ENCODE peak calls at places on chromosomes 1 and 21, in four cellular contexts. Y is heart right ventricle, V is endodermal cell, J is suprapubic skin. P is an unnamed sample.

GRCh38 chr1:38917337-38917736 is 24.3 kb downstream of the RHBDL2 start:
- DNase-seq in Y (no peak), V (no peak), J (no peak), P (no peak)

GRCh38 chr1:7690076-7690475 is 81.0 kb upstream of the VAMP3 start:
- DNase-seq in J (no peak), Y (no peak), V (no peak), P (no peak)

GRCh38 chr1:147549526-147549925 is 8.2 kb downstream of the BCL9 start:
- DNase-seq in Y (no peak), V (no peak), J (no peak), P (no peak)

GRCh38 chr1:235996048-235996785 is 68.7 kb downstream of the NID1 start:
- DNase-seq in J (no peak), Y (no peak), V (no peak), P (no peak)

GRCh38 chr1:47416319-47417128 is 439 bp downstream of the FOXE3 start:
- DNase-seq in J (no peak), Y (no peak), V (peak), P (no peak)

GRCh38 chr1:95309031-95309459 is 75.0 kb downstream of the RWDD3 start:
- DNase-seq in Y (no peak), J (no peak), V (peak), P (no peak)

GRCh38 chr1:23122023-23122738 is 46.5 kb downstream of the LUZP1 start:
- DNase-seq in V (no peak), J (no peak), Y (no peak), P (no peak)

GRCh38 chr1:241074507-241074906 is 282.5 kb downstream of the RGS7 start:
- DNase-seq in Y (no peak), J (no peak), V (no peak), P (no peak)

GRCh38 chr1:53642607-53643006 is 96.4 kb downstream of the GLIS1 start:
- DNase-seq in Y (no peak), V (peak), J (peak), P (no peak)

GRCh38 chr1:212583643-212584042 is 24.9 kb upstream of the ATF3 start:
- DNase-seq in V (no peak), Y (no peak), J (no peak), P (no peak)

GRCh38 chr1:84504580-84505021 is 1.6 kb upstream of the SPATA1 start:
- DNase-seq in J (no peak), V (no peak), Y (no peak), P (no peak)

GRCh38 chr21:36548866-36549265 is 68.9 kb upstream of the CLDN14 start:
- DNase-seq in Y (no peak), V (no peak), J (no peak), P (no peak)

GRCh38 chr1:98046031-98046641 is 125.3 kb upstream of the DPYD start:
- DNase-seq in V (peak), J (no peak), Y (no peak), P (no peak)

GRCh38 chr1:156471496-156472490 is 28.8 kb downstream of the MEF2D start:
- DNase-seq in V (peak), J (no peak), Y (peak), P (no peak)

GRCh38 chr1:27816921-27817630 is 13.5 kb upstream of the PPP1R8 start:
- DNase-seq in V (peak), Y (no peak), J (no peak), P (no peak)

GRCh38 chr1:7707527-7707926 is 63.6 kb upstream of the VAMP3 start:
- DNase-seq in V (no peak), Y (no peak), J (no peak), P (no peak)

GRCh38 chr1:169576241-169576933 is 9.9 kb downstream of the F5 start:
- DNase-seq in J (no peak), V (no peak), Y (peak), P (no peak)

GRCh38 chr1:12570291-12570690 is 47.7 kb downstream of the DHRS3 start:
- DNase-seq in Y (no peak), V (no peak), J (no peak), P (no peak)

GRCh38 chr1:243493156-243494129 is 237.6 kb downstream of the SDCCAG8 start:
- DNase-seq in J (no peak), V (no peak), Y (no peak), P (no peak)

GRCh38 chr1:5951846-5952410 is 40.3 kb downstream of the NPHP4 start:
- DNase-seq in V (peak), J (peak), Y (no peak), P (no peak)

GRCh38 chr1:181594553-181594952 is 111.2 kb downstream of the CACNA1E start:
- DNase-seq in Y (no peak), V (peak), J (no peak), P (no peak)

GRCh38 chr1:101733340-101733739 is 263.4 kb downstream of the OLFM3 start:
- DNase-seq in V (no peak), Y (no peak), J (no peak), P (no peak)

GRCh38 chr1:15738416-15739113 is 2.5 kb downstream of the SLC25A34 start:
- DNase-seq in Y (no peak), V (no peak), J (no peak), P (no peak)
- H3K27ac ChIP-seq in Y (no peak), V (no peak), J (no peak), P (no peak)

GRCh38 chr1:36108314-36108713 is 16.7 kb downstream of the COL8A2 start:
- DNase-seq in Y (no peak), V (no peak), J (no peak), P (no peak)
- H3K27ac ChIP-seq in Y (no peak), V (no peak), J (no peak), P (no peak)

GRCh38 chr21:44871576-44872265 is 1.8 kb downstream of the PTTG1IP start:
- DNase-seq in V (no peak), Y (peak), J (no peak), P (no peak)
- H3K27ac ChIP-seq in V (peak), Y (peak), J (peak), P (peak)

GRCh38 chr1:214584805-214585766 is 17.9 kb upstream of the CENPF start:
- DNase-seq in Y (no peak), J (no peak), V (no peak), P (no peak)
- H3K27ac ChIP-seq in Y (no peak), J (no peak), V (no peak), P (no peak)

DNA sequence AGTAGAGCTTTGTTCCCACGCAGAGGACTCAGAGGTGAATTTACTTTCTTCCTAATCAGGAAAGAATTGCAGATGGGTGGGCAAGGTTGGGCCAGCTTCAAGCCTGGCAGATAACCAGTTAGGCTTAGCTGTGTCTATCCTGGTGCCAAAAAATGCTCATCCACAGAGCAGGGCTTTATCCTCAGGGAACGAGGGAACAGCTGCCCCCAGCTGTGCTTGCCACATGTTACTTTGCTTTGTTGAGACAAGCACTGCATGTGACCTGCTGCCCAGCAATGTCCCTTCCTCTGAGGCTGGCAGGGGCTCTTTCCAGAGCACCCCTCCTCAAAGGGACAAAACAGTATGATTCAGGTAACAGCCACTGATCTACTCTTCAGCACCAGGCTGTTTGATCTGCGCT is 505.1 kb upstream of the USP24 start:
- DNase-seq in V (peak), Y (peak), J (no peak), P (no peak)
- H3K27ac ChIP-seq in V (no peak), Y (no peak), J (peak), P (no peak)

GRCh38 chr1:59353453-59353852 is 56.6 kb downstream of the FGGY start:
- DNase-seq in J (no peak), V (no peak), Y (no peak), P (no peak)

GRCh38 chr1:59355361-59355760 is 58.5 kb downstream of the FGGY start:
- DNase-seq in J (no peak), V (no peak), Y (no peak), P (no peak)

GRCh38 chr1:59350521-59350920 is 53.6 kb downstream of the FGGY start:
- DNase-seq in J (no peak), Y (no peak), V (no peak), P (no peak)

GRCh38 chr1:59357645-59358044 is 60.8 kb downstream of the FGGY start:
- DNase-seq in V (peak), J (no peak), Y (no peak), P (no peak)

DNA sequence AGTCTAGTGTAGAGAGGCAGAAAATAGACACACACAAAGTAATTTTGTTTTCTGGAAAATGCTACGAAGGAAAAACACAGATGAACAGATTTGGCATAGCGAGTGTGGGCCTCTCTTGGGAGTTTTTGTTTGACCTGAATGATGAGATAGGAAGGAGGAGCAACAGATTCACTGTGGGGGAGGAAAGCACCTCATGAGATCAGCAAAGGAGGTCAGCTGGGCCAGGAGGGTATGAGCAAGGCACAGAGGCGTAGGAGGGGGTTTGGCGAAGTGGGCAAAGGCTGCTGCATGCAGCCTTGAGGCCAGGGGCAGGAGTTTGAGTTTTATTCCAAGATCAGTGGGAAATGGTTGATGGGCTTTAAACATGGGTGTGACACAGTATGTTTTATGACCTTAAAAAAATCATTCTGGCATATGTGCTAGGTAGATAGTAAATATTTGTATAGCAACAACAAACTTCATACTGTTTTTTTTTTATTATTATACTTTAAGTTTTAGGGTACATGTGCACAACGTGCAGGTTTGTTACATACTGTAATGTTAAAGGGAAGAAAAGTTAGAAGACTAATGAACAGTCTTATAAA is 58.0 kb downstream of the FGGY start:
- DNase-seq in Y (no peak), V (no peak), J (no peak), P (no peak)
- H3K27ac ChIP-seq in Y (no peak), V (no peak), J (peak), P (no peak)